ENCODE peak calls at places on chromosomes 6 and 20, in eight cellular contexts. One of them, this sample, is unnamed.

GRCh38 chr6:121849477-121849876 is 414.0 kb downstream of the GJA1 start:
- DNase-seq in upper lobe of left lung: peak; percentile 38
- DNase-seq in GM23338: peak; percentile 97
- DNase-seq in GM23248: peak; percentile 72
- DNase-seq in HepG2: peak; percentile 67
- DNase-seq in tibial nerve: peak; percentile 76
- DNase-seq in ovary: peak; percentile 32
- DNase-seq in fibroblast of lung: peak; percentile 67
- DNase-seq in this sample: peak; percentile 33

GRCh38 chr20:14406495-14406894 is 69.1 kb upstream of the FLRT3 start:
- DNase-seq in upper lobe of left lung: no peak
- DNase-seq in ovary: no peak
- DNase-seq in HepG2: peak; percentile 8
- DNase-seq in tibial nerve: no peak
- DNase-seq in GM23338: no peak
- DNase-seq in fibroblast of lung: peak; percentile 56
- DNase-seq in GM23248: peak; percentile 43
- DNase-seq in this sample: peak; percentile 70

GRCh38 chr20:51195419-51195901 is 172.6 kb upstream of the KCNG1 start:
- DNase-seq in ovary: no peak
- DNase-seq in tibial nerve: no peak
- DNase-seq in HepG2: no peak
- DNase-seq in upper lobe of left lung: no peak
- DNase-seq in fibroblast of lung: peak; percentile 89
- DNase-seq in GM23338: no peak
- DNase-seq in GM23248: peak; percentile 80
- DNase-seq in this sample: peak; percentile 72

GRCh38 chr6:72798196-72798595 is 176.3 kb downstream of the KCNQ5 start:
- DNase-seq in GM23248: peak; percentile 75
- DNase-seq in ovary: no peak
- DNase-seq in tibial nerve: no peak
- DNase-seq in fibroblast of lung: peak; percentile 73
- DNase-seq in HepG2: no peak
- DNase-seq in GM23338: no peak
- DNase-seq in upper lobe of left lung: no peak
- DNase-seq in this sample: no peak

GRCh38 chr6:106293113-106293512 is 32.4 kb downstream of the ATG5 start:
- DNase-seq in HepG2: no peak
- DNase-seq in GM23338: no peak
- DNase-seq in tibial nerve: no peak
- DNase-seq in upper lobe of left lung: no peak
- DNase-seq in GM23248: no peak
- DNase-seq in fibroblast of lung: no peak
- DNase-seq in ovary: no peak
- DNase-seq in this sample: no peak

GRCh38 chr6:30378290-30378937 is 33.5 kb downstream of the RPP21 start:
- DNase-seq in upper lobe of left lung: no peak
- DNase-seq in GM23338: peak; percentile 74
- DNase-seq in GM23248: peak; percentile 30
- DNase-seq in tibial nerve: no peak
- DNase-seq in fibroblast of lung: peak; percentile 12
- DNase-seq in ovary: no peak
- DNase-seq in HepG2: peak; percentile 61
- DNase-seq in this sample: no peak

GRCh38 chr6:7463785-7464184 is 74.2 kb downstream of the RIOK1 start:
- DNase-seq in upper lobe of left lung: no peak
- DNase-seq in GM23338: peak; percentile 57
- DNase-seq in HepG2: peak; percentile 81
- DNase-seq in GM23248: peak; percentile 49
- DNase-seq in tibial nerve: no peak
- DNase-seq in ovary: no peak
- DNase-seq in fibroblast of lung: no peak
- DNase-seq in this sample: no peak

GRCh38 chr20:37987602-37988290 is 45.5 kb downstream of the TTI1 start:
- DNase-seq in fibroblast of lung: no peak
- DNase-seq in upper lobe of left lung: no peak
- DNase-seq in GM23248: no peak
- DNase-seq in HepG2: no peak
- DNase-seq in GM23338: no peak
- DNase-seq in tibial nerve: no peak
- DNase-seq in ovary: no peak
- DNase-seq in this sample: no peak

GRCh38 chr20:51412991-51413471 is 129.5 kb downstream of the NFATC2 start:
- DNase-seq in HepG2: peak; percentile 82
- DNase-seq in GM23248: peak; percentile 65
- DNase-seq in GM23338: no peak
- DNase-seq in tibial nerve: no peak
- DNase-seq in upper lobe of left lung: no peak
- DNase-seq in fibroblast of lung: no peak
- DNase-seq in ovary: no peak
- DNase-seq in this sample: no peak

GRCh38 chr20:54020868-54021267 is 49.5 kb downstream of the BCAS1 start:
- DNase-seq in GM23248: no peak
- DNase-seq in GM23338: no peak
- DNase-seq in fibroblast of lung: no peak
- DNase-seq in upper lobe of left lung: no peak
- DNase-seq in HepG2: no peak
- DNase-seq in tibial nerve: no peak
- DNase-seq in ovary: no peak
- DNase-seq in this sample: no peak

GRCh38 chr6:117992856-117993255 is 85.8 kb downstream of the SLC35F1 start:
- DNase-seq in fibroblast of lung: peak; percentile 18
- DNase-seq in GM23248: no peak
- DNase-seq in upper lobe of left lung: no peak
- DNase-seq in GM23338: no peak
- DNase-seq in ovary: no peak
- DNase-seq in HepG2: no peak
- DNase-seq in tibial nerve: no peak
- DNase-seq in this sample: no peak

GRCh38 chr6:39228111-39228971 is 934 bp downstream of the KCNK5 start:
- DNase-seq in HepG2: no peak
- DNase-seq in GM23338: no peak
- DNase-seq in fibroblast of lung: no peak
- DNase-seq in GM23248: no peak
- DNase-seq in upper lobe of left lung: no peak
- DNase-seq in ovary: no peak
- DNase-seq in tibial nerve: no peak
- DNase-seq in this sample: no peak

GRCh38 chr20:44233436-44234016 is 13.6 kb upstream of the GDAP1L1 start:
- DNase-seq in GM23248: no peak
- DNase-seq in fibroblast of lung: no peak
- DNase-seq in ovary: no peak
- DNase-seq in tibial nerve: no peak
- DNase-seq in upper lobe of left lung: no peak
- DNase-seq in GM23338: no peak
- DNase-seq in HepG2: no peak
- DNase-seq in this sample: no peak

GRCh38 chr20:371755-372542 is 8.6 kb upstream of the TRIB3 start:
- DNase-seq in upper lobe of left lung: peak; percentile 97
- DNase-seq in GM23338: no peak
- DNase-seq in fibroblast of lung: peak; percentile 67
- DNase-seq in HepG2: peak; percentile 99
- DNase-seq in tibial nerve: peak; percentile 52
- DNase-seq in GM23248: peak; percentile 85
- DNase-seq in ovary: no peak
- DNase-seq in this sample: peak; percentile 42

GRCh38 chr6:167932468-167933276 is 64.8 kb upstream of the KIF25 start:
- DNase-seq in GM23338: no peak
- DNase-seq in HepG2: peak; percentile 88
- DNase-seq in fibroblast of lung: no peak
- DNase-seq in GM23248: no peak
- DNase-seq in tibial nerve: no peak
- DNase-seq in upper lobe of left lung: peak; percentile 45
- DNase-seq in ovary: no peak
- DNase-seq in this sample: no peak

GRCh38 chr6:19210849-19211590 is 626.1 kb upstream of the ID4 start:
- DNase-seq in HepG2: peak; percentile 20
- DNase-seq in upper lobe of left lung: no peak
- DNase-seq in GM23248: peak; percentile 1
- DNase-seq in fibroblast of lung: no peak
- DNase-seq in ovary: no peak
- DNase-seq in tibial nerve: peak; percentile 5
- DNase-seq in GM23338: peak; percentile 90
- DNase-seq in this sample: no peak

GRCh38 chr20:44485830-44486198 is 10.1 kb downstream of the TTPAL start:
- DNase-seq in fibroblast of lung: no peak
- DNase-seq in ovary: no peak
- DNase-seq in GM23248: no peak
- DNase-seq in HepG2: no peak
- DNase-seq in tibial nerve: no peak
- DNase-seq in upper lobe of left lung: no peak
- DNase-seq in GM23338: no peak
- DNase-seq in this sample: no peak

GRCh38 chr6:168863467-168863866 is 390.2 kb downstream of the THBS2 start:
- DNase-seq in tibial nerve: no peak
- DNase-seq in fibroblast of lung: no peak
- DNase-seq in ovary: no peak
- DNase-seq in HepG2: no peak
- DNase-seq in GM23338: no peak
- DNase-seq in upper lobe of left lung: no peak
- DNase-seq in GM23248: no peak
- DNase-seq in this sample: no peak

GRCh38 chr6:112480551-112480950 is 133.4 kb downstream of the RFPL4B start:
- DNase-seq in fibroblast of lung: peak; percentile 78
- DNase-seq in HepG2: no peak
- DNase-seq in ovary: no peak
- DNase-seq in tibial nerve: no peak
- DNase-seq in GM23338: no peak
- DNase-seq in GM23248: peak; percentile 87
- DNase-seq in upper lobe of left lung: no peak
- DNase-seq in this sample: no peak

GRCh38 chr6:156058356-156058755 is 602.7 kb upstream of the NOX3 start:
- DNase-seq in ovary: no peak
- DNase-seq in GM23338: no peak
- DNase-seq in upper lobe of left lung: no peak
- DNase-seq in fibroblast of lung: no peak
- DNase-seq in HepG2: no peak
- DNase-seq in GM23248: no peak
- DNase-seq in tibial nerve: no peak
- DNase-seq in this sample: no peak

GRCh38 chr20:50129662-50130345 is 16.9 kb upstream of the UBE2V1 start:
- DNase-seq in GM23248: peak; percentile 46
- DNase-seq in fibroblast of lung: no peak
- DNase-seq in ovary: no peak
- DNase-seq in upper lobe of left lung: no peak
- DNase-seq in tibial nerve: no peak
- DNase-seq in HepG2: no peak
- DNase-seq in GM23338: no peak
- DNase-seq in this sample: peak; percentile 45

DNA sequence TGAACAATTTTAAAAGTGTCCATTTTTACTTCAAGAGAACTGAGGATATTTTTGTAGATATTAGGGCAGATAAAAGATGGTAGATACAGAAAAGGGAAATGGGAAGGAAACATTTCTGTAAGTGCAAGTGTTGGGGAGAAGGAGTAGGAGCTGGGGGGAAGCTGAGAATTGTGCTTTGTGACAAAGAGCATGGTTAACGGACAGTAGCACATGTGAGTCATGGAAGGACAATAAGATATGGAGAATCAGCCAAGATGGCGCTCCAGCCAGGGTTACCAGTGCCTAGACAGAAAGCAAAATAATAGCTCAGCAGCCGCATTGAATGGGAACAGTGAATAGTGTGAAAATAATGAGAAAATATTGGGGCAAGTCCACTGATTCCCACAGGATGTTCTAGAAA is 12.8 kb upstream of the HLA-DRB1 start:
- DNase-seq in tibial nerve: no peak
- DNase-seq in GM23248: no peak
- DNase-seq in ovary: no peak
- DNase-seq in GM23338: no peak
- DNase-seq in HepG2: no peak
- DNase-seq in fibroblast of lung: no peak
- DNase-seq in upper lobe of left lung: no peak
- DNase-seq in this sample: no peak
- H3K4me3 ChIP-seq in tibial nerve: no peak overlapping the region
- H3K4me3 ChIP-seq in GM23248: no peak overlapping the region
- H3K4me3 ChIP-seq in ovary: no peak overlapping the region
- H3K4me3 ChIP-seq in GM23338: no peak overlapping the region
- H3K4me3 ChIP-seq in HepG2: no peak overlapping the region
- H3K4me3 ChIP-seq in fibroblast of lung: no peak overlapping the region
- H3K4me3 ChIP-seq in upper lobe of left lung: no peak overlapping the region
- H3K4me3 ChIP-seq in this sample: no peak overlapping the region

GRCh38 chr6:165646484-165646883 is 16.6 kb downstream of the PDE10A start:
- DNase-seq in GM23338: no peak
- DNase-seq in fibroblast of lung: no peak
- DNase-seq in GM23248: no peak
- DNase-seq in upper lobe of left lung: no peak
- DNase-seq in HepG2: no peak
- DNase-seq in ovary: no peak
- DNase-seq in tibial nerve: no peak
- DNase-seq in this sample: no peak
- H3K36me3 ChIP-seq in GM23338: no peaks in the 10 kb centered on the region
- H3K36me3 ChIP-seq in fibroblast of lung: no peaks in the 10 kb centered on the region
- H3K36me3 ChIP-seq in GM23248: no peaks in the 10 kb centered on the region
- H3K36me3 ChIP-seq in upper lobe of left lung: no peaks in the 10 kb centered on the region
- H3K36me3 ChIP-seq in HepG2: no peaks in the 10 kb centered on the region
- H3K36me3 ChIP-seq in ovary: no peaks in the 10 kb centered on the region
- H3K36me3 ChIP-seq in tibial nerve: no peaks in the 10 kb centered on the region
- H3K36me3 ChIP-seq in this sample: no peaks in the 10 kb centered on the region

GRCh38 chr6:75204959-75205775 is 686 bp downstream of the COL12A1 start:
- DNase-seq in ovary: peak; percentile 73
- DNase-seq in HepG2: no peak
- DNase-seq in fibroblast of lung: peak; percentile 91
- DNase-seq in tibial nerve: peak; percentile 49
- DNase-seq in upper lobe of left lung: peak; percentile 43
- DNase-seq in GM23338: peak; percentile 68
- DNase-seq in GM23248: peak; percentile 90
- DNase-seq in this sample: peak; percentile 69
- H3K27me3 ChIP-seq in ovary: no peaks in the 10 kb centered on the region
- H3K27me3 ChIP-seq in HepG2: peaks cover 64% of the 10 kb centered on the region
- H3K27me3 ChIP-seq in fibroblast of lung: no peaks in the 10 kb centered on the region
- H3K27me3 ChIP-seq in tibial nerve: peaks cover 5% of the 10 kb centered on the region
- H3K27me3 ChIP-seq in upper lobe of left lung: no peaks in the 10 kb centered on the region
- H3K27me3 ChIP-seq in GM23338: peaks cover 95% of the 10 kb centered on the region
- H3K27me3 ChIP-seq in GM23248: no peaks in the 10 kb centered on the region
- H3K27me3 ChIP-seq in this sample: no peaks in the 10 kb centered on the region

GRCh38 chr6:146881228-146882181 is 282.7 kb downstream of the ADGB start:
- DNase-seq in fibroblast of lung: no peak
- DNase-seq in upper lobe of left lung: no peak
- DNase-seq in tibial nerve: no peak
- DNase-seq in GM23338: peak; percentile 38
- DNase-seq in ovary: no peak
- DNase-seq in HepG2: no peak
- DNase-seq in GM23248: no peak
- DNase-seq in this sample: no peak
- H3K4me3 ChIP-seq in fibroblast of lung: no peak overlapping the region
- H3K4me3 ChIP-seq in upper lobe of left lung: no peak overlapping the region
- H3K4me3 ChIP-seq in tibial nerve: no peak overlapping the region
- H3K4me3 ChIP-seq in GM23338: no peak overlapping the region
- H3K4me3 ChIP-seq in ovary: no peak overlapping the region
- H3K4me3 ChIP-seq in HepG2: no peak overlapping the region
- H3K4me3 ChIP-seq in GM23248: no peak overlapping the region
- H3K4me3 ChIP-seq in this sample: no peak overlapping the region

DNA sequence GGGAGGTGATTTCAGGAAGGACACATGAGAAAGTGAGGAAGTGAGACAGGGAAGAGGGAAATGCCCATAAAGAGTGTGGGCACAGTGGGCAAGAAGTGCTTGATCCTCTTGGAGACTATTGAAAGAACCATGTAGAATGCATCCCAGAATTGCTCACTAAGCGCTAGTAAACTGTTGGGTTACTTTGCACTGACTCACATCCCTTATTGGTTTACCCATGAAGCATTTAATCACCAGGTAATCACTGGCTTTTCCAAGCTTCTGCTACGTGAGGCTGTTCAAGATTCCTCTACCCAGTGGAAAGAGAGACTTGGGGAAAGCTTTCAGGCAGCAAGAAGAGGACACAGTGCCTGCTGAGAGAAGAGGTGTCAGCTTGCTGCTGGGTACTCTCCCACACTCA is 410.0 kb upstream of the JAG1 start:
- DNase-seq in GM23338: no peak
- DNase-seq in fibroblast of lung: no peak
- DNase-seq in GM23248: no peak
- DNase-seq in HepG2: no peak
- DNase-seq in tibial nerve: no peak
- DNase-seq in upper lobe of left lung: no peak
- DNase-seq in ovary: no peak
- DNase-seq in this sample: no peak
- H3K36me3 ChIP-seq in GM23338: no peaks in the 10 kb centered on the region
- H3K36me3 ChIP-seq in fibroblast of lung: no peaks in the 10 kb centered on the region
- H3K36me3 ChIP-seq in GM23248: no peaks in the 10 kb centered on the region
- H3K36me3 ChIP-seq in HepG2: no peaks in the 10 kb centered on the region
- H3K36me3 ChIP-seq in tibial nerve: no peaks in the 10 kb centered on the region
- H3K36me3 ChIP-seq in upper lobe of left lung: no peaks in the 10 kb centered on the region
- H3K36me3 ChIP-seq in ovary: no peaks in the 10 kb centered on the region
- H3K36me3 ChIP-seq in this sample: no peaks in the 10 kb centered on the region

This sample was measured in MG63.